ENCODE peak calls at places on chromosome X, in five cellular contexts. I is endothelial cell, C is GM10248, J is AG09319, W is BJ. R is an unnamed sample.

GRCh38 chrX:100408643-100409315 is 1.3 kb downstream of the PCDH19 start:
- DNase-seq in I (no peak), C (peak; percentile 13), J (no peak), W (no peak), R (peak; percentile 25)

GRCh38 chrX:8784162-8784561 is 17.0 kb downstream of the FAM9A start:
- DNase-seq in I (no peak), C (no peak), J (no peak), W (no peak), R (no peak)

GRCh38 chrX:1784773-1785172 is 169.9 kb downstream of the ASMT start:
- DNase-seq in I (no peak), C (no peak), J (no peak), W (no peak), R (no peak)

GRCh38 chrX:53223955-53224859 is 800 bp downstream of the KDM5C start:
- DNase-seq in I (no peak), C (no peak), J (no peak), W (no peak), R (peak; percentile 39)

GRCh38 chrX:51614353-51614752 is 4.4 kb downstream of the CENPVL3 start:
- DNase-seq in I (no peak), C (peak; percentile 17), J (no peak), W (no peak), R (peak; percentile 47)

GRCh38 chrX:70208479-70208878 is 26.0 kb upstream of the AWAT1 start:
- DNase-seq in I (no peak), C (no peak), J (no peak), W (no peak), R (no peak)

GRCh38 chrX:119475389-119476101 is 7.3 kb downstream of the SLC25A5 start:
- DNase-seq in I (no peak), C (no peak), J (no peak), W (no peak), R (no peak)

GRCh38 chrX:16646366-16647168 is 3.4 kb upstream of the S100G start:
- DNase-seq in I (no peak), C (no peak), J (no peak), W (no peak), R (no peak)

GRCh38 chrX:21770631-21771321 is 12.9 kb upstream of the SMPX start:
- DNase-seq in I (no peak), C (no peak), J (no peak), W (no peak), R (no peak)

GRCh38 chrX:3522016-3522690 is 175.7 kb upstream of the MXRA5 start:
- DNase-seq in I (no peak), C (no peak), J (peak; percentile 79), W (peak; percentile 75), R (no peak)

GRCh38 chrX:68363984-68364383 is 69.3 kb downstream of the OPHN1 start:
- DNase-seq in I (no peak), C (no peak), J (no peak), W (no peak), R (no peak)

GRCh38 chrX:72540318-72540717 is 32.3 kb downstream of the HDAC8 start:
- DNase-seq in I (no peak), C (no peak), J (peak; percentile 14), W (peak; percentile 1), R (no peak)

GRCh38 chrX:23919706-23920320 is 12.0 kb downstream of the CXorf58 start:
- DNase-seq in I (peak; percentile 10), C (no peak), J (no peak), W (no peak), R (no peak)
- TF ChIP-seq CTCF in I (no peak), C (no peak), J (no peak), W (no peak), R (no peak)

DNA sequence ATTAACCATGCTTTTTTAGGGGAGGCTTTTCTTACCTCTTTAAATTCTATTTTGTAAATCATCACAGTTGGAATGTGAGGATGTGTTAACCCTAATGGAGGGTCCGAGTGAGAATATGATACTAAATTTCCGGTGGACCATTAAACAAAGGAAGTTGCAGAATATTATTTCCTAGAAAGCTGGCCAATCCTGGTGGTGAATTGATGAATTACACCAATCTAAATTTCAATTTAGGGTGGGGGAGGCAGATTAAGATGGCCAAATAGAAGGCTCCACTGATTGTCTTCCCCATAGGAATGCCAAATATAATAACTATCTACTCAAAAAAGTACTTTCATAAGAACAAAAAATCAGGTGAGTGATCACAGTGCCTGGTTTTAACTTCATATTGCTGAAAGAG is 1045.6 kb downstream of the GLUD2 start:
- DNase-seq in I (no peak), C (no peak), J (no peak), W (no peak), R (no peak)
- TF ChIP-seq CTCF in I (peak; percentile 43), C (no peak), J (no peak), W (no peak), R (no peak)

GRCh38 chrX:130091976-130092522 is 18.2 kb downstream of the ELF4 start:
- DNase-seq in I (peak; percentile 26), C (peak; percentile 88), J (no peak), W (no peak), R (peak; percentile 87)
- TF ChIP-seq CTCF in I (no peak), C (peak; percentile 23), J (no peak), W (no peak), R (peak; percentile 32)

GRCh38 chrX:132384301-132384700 is 104.5 kb downstream of the MBNL3 start:
- DNase-seq in I (no peak), C (no peak), J (no peak), W (no peak), R (no peak)
- TF ChIP-seq CTCF in I (no peak), C (no peak), J (no peak), W (no peak), R (no peak)

GRCh38 chrX:24306430-24306829 is 7.4 kb downstream of the SUPT20HL2 start:
- DNase-seq in I (no peak), C (no peak), J (no peak), W (no peak), R (no peak)
- TF ChIP-seq CTCF in I (no peak), C (no peak), J (no peak), W (no peak), R (peak; percentile 15)

DNA sequence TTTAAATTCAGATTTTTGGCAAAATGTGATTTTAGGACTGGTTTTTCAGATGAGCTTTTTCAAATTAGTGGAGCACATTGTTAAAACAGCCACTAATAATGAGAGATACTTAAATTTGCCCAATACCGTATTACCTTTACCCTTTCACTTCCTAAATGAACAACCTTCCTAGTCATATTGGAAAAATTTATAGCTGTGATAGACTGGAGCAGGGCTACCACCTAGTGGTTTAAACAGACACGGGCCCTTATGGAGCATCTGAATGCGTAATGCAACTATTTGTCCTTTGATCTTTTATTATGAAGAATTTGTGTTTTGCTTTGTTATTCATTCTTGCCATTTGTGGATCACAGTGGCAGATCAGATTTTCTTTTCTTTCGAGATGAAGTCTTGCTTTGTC is 72.7 kb downstream of the KDM6A start:
- DNase-seq in I (no peak), C (no peak), J (no peak), W (no peak), R (no peak)
- TF ChIP-seq CTCF in I (no peak), C (no peak), J (no peak), W (no peak), R (no peak)

GRCh38 chrX:131734621-131735020 is 190.7 kb downstream of the OR13H1 start:
- DNase-seq in I (no peak), C (no peak), J (peak; percentile 74), W (no peak), R (no peak)
- TF ChIP-seq CTCF in I (no peak), C (no peak), J (peak; percentile 10), W (no peak), R (no peak)

GRCh38 chrX:112735147-112735546 is 55.4 kb upstream of the LHFPL1 start:
- DNase-seq in I (no peak), C (no peak), J (no peak), W (no peak), R (no peak)
- TF ChIP-seq CTCF in I (no peak), C (no peak), J (no peak), W (no peak), R (no peak)

DNA sequence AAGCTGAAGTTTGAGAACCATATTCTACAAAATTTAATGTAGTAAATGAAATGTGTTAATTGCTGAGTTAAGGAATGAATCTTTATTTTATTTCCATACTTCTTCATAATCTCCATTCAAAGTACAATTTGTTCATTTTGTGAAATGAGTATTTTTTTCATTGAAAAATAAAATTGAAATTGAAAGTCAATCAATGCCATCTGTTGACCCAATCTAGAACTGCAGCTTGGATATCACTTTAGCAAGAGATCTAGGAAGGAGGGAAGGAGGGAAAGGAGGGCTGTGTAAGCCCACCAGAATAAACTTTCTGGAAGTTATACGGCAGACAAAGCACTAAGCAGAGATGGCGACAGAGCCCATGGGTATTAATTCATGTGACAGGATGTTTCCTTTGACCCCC is 128.4 kb downstream of the ZMAT1 start:
- DNase-seq in I (no peak), C (no peak), J (no peak), W (no peak), R (no peak)
- TF ChIP-seq CTCF in I (peak; percentile 45), C (peak; percentile 30), J (peak; percentile 59), W (peak; percentile 51), R (peak; percentile 30)

R was measured in GM13977.